ENCODE peak calls at places on chromosomes 6 and 20, in nine cellular contexts. V is adrenal gland, B is endothelial cell of umbilical vein, K is tibial nerve, S is epithelial cell of esophagus, U is HepG2, Y is PC-9, C is astrocyte of the cerebellum, O is GM12865. F is an unnamed sample.

GRCh38 chr20:33093074-33093473 is 13.6 kb downstream of the BPIFB4 start:
- DNase-seq in C (no peak), O (no peak), U (no peak), S (no peak), K (no peak), V (no peak), Y (no peak), B (no peak), F (no peak)

GRCh38 chr6:129957941-129958898 is 60.2 kb upstream of the L3MBTL3 start:
- DNase-seq in O (no peak), S (no peak), U (no peak), Y (no peak), C (no peak), K (no peak), B (no peak), V (no peak), F (no peak)

GRCh38 chr6:17098538-17098937 is 3.3 kb upstream of the STMND1 start:
- DNase-seq in O (no peak), U (no peak), S (peak), C (no peak), B (no peak), K (no peak), Y (peak), V (no peak), F (peak)

GRCh38 chr6:158353851-158354508 is 41.7 kb downstream of the TULP4 start:
- DNase-seq in O (no peak), C (no peak), S (peak), B (peak), U (no peak), Y (no peak), V (no peak), K (no peak), F (peak)

GRCh38 chr6:14149053-14149746 is 31.6 kb downstream of the CD83 start:
- DNase-seq in V (no peak), S (no peak), U (no peak), Y (no peak), B (no peak), O (no peak), K (no peak), C (no peak), F (no peak)

GRCh38 chr20:32231847-32232246 is 24.2 kb downstream of the POFUT1 start:
- DNase-seq in V (no peak), U (no peak), B (peak), S (no peak), K (no peak), Y (no peak), O (peak), C (no peak), F (no peak)

GRCh38 chr6:43817192-43817591 is 47.2 kb downstream of the VEGFA start:
- DNase-seq in Y (no peak), U (peak), S (peak), K (no peak), B (no peak), V (peak), O (peak), C (no peak), F (peak)

GRCh38 chr20:48574383-48574782 is 253.4 kb downstream of the PREX1 start:
- DNase-seq in S (no peak), K (no peak), O (peak), Y (peak), V (no peak), U (no peak), B (no peak), C (no peak), F (peak)

GRCh38 chr6:51614725-51615124 is 472.7 kb downstream of the PKHD1 start:
- DNase-seq in O (no peak), Y (no peak), B (no peak), S (no peak), C (no peak), K (no peak), V (no peak), U (no peak), F (no peak)

GRCh38 chr6:51613558-51613957 is 473.9 kb downstream of the PKHD1 start:
- DNase-seq in S (peak), C (no peak), B (no peak), O (no peak), Y (no peak), V (no peak), K (no peak), U (no peak), F (no peak)

GRCh38 chr6:51619042-51619799 is 468.2 kb downstream of the PKHD1 start:
- DNase-seq in O (no peak), C (no peak), Y (no peak), S (peak), U (no peak), V (no peak), B (no peak), K (no peak), F (no peak)

GRCh38 chr6:51618563-51618962 is 468.9 kb downstream of the PKHD1 start:
- DNase-seq in O (peak), C (no peak), V (no peak), Y (no peak), B (no peak), U (peak), K (no peak), S (peak), F (peak)
- TF ChIP-seq CTCF in O (peak), C (peak), V (no peak), Y (peak), B (no peak), U (no peak), K (no peak), S (peak), F (peak)

GRCh38 chr20:12627485-12627884 is 381.3 kb upstream of the SPTLC3 start:
- DNase-seq in O (no peak), V (no peak), B (no peak), Y (no peak), U (no peak), K (no peak), C (no peak), S (no peak), F (no peak)
- H3K4me3 ChIP-seq in O (no peak), V (no peak), B (no peak), Y (no peak), U (no peak), K (no peak), C (no peak), S (no peak), F (no peak)

GRCh38 chr20:37615507-37616425 is 78.1 kb upstream of the CTNNBL1 start:
- DNase-seq in V (peak), K (peak), C (peak), S (peak), B (peak), O (peak), U (peak), Y (no peak), F (peak)
- TF ChIP-seq CTCF in V (no peak), K (peak), C (peak), S (peak), B (peak), O (peak), U (peak), Y (peak), F (peak)

GRCh38 chr6:131037194-131037897 is 25.7 kb downstream of the EPB41L2 start:
- DNase-seq in C (no peak), K (no peak), S (no peak), Y (no peak), V (no peak), U (no peak), B (no peak), O (no peak), F (no peak)

GRCh38 chr6:131036616-131037015 is 26.4 kb downstream of the EPB41L2 start:
- DNase-seq in C (no peak), U (no peak), V (no peak), Y (no peak), B (no peak), S (no peak), K (no peak), O (no peak), F (no peak)

GRCh38 chr6:131039345-131039680 is 23.7 kb downstream of the EPB41L2 start:
- DNase-seq in C (no peak), O (no peak), S (no peak), U (no peak), Y (no peak), B (no peak), K (no peak), V (no peak), F (no peak)

GRCh38 chr6:131036143-131036542 is 26.9 kb downstream of the EPB41L2 start:
- DNase-seq in K (no peak), Y (no peak), C (no peak), B (no peak), O (no peak), V (no peak), S (no peak), U (no peak), F (no peak)

DNA sequence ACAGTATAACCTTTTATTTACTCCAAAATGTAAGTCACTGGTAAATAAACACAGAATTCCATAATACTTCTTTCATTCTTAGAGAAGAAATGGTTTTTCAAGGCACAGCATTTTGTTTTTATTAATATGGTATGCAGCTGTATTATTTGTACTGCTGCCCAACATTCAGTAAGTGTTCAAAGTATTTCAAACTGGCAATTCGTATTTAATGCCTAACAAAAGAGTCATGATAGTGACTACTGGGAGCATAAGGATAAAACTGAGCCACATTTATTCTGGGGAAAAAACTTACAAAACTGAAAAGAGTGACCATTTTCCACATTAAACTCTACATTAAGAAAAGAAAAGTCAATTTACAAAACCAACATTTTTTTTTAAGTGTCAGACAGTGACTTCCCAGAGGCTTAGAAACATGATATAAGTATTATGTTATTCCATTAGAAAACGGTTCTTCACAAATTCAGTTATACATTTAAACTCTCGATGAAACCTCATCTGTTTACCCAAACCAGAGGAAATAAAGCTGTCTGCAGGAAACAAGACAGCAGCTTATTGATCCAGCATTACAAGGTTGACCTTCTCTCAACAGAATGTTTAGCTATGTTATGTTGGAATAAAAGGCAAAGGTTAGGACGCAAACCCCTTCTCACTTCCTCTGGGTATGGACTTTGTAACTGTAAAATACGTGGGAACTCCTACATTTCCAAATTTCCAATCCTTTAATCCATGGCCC is 24.3 kb downstream of the EPB41L2 start:
- DNase-seq in O (no peak), U (peak), V (no peak), Y (no peak), B (peak), C (no peak), S (no peak), K (no peak), F (peak)
- H3K4me3 ChIP-seq in O (no peak), U (peak), V (no peak), Y (no peak), B (no peak), C (no peak), S (no peak), K (no peak), F (no peak)

GRCh38 chr6:37021356-37022129 is 16.1 kb downstream of the FGD2 start:
- DNase-seq in C (no peak), O (peak), V (no peak), Y (peak), U (peak), B (peak), S (peak), K (no peak), F (peak)
- TF ChIP-seq CTCF in C (peak), O (peak), V (peak), Y (peak), U (peak), B (peak), S (peak), K (peak), F (peak)

DNA sequence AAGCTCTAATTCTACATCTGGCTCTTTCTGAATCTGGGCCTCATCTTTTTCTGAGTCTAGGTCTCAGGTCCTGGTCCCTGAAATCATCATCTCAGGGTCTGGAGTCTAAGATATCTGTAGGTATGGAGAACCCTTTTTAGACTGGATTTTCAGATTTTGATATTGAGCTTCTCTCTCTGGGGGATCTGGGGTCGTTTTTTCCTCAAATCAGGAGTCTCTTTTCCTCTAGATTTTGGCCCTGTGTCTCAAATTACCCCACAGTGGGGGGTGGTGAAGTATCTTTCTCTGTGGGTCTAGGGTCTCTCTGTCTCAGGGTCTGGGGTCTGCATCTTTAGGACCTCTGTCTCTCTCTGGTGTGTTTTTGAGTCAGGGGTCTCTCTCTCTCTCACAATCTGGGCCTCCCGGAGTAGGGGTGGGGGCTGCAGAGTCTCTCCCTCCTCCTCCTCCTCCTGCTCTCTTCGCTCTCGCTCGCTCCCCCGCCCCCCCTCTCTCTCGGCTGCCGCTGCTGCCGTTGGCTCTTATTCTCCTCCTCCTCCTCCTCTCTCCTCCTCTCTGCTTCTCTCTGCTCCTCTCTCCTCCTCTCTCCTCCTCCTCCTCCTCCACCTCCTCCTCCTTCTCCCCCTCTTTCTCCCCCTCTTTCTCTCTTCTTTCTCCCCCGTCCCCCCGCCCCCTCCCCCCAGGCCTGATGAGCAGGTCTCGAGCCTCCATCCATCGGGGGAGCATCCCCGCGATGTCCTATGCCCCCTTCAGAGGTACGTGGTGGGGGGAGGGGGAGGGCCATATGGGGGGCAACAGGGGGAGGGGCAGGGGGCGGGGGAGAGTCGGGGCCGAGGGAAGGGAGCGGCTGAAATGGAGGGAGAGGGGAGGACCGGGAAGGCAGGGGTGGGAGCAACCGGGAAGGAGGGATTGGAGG is at the start of gene SYNGAP1:
- DNase-seq in O (no peak), C (no peak), S (no peak), K (peak), B (no peak), Y (no peak), U (no peak), V (peak), F (peak)
- H3K4me3 ChIP-seq in O (no peak), C (peak), S (peak), K (peak), B (no peak), Y (peak), U (peak), V (no peak), F (peak)

DNA sequence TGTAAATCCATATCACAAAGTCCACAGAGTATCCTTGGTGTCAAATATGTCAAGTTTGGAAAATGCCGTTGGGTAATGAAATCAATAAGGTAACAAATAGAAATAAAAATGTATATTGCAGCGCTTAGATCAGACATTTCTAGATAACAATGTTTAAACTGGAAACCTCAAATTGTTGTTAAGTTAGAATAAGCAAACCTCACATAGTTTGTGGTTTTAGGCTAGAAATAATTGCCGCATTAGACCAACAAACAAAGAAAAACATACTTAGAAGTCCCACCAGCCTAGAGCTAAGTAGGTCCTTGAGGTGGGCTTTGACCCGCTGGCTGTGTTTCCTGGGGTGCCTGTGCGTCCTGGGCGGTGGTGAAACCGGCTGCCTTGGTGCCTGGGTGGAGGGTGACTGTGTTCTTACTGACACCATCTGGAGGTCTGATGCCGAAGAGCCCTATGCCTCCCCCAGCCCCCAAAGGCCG is 71.4 kb downstream of the DACT2 start:
- DNase-seq in S (no peak), C (no peak), Y (no peak), O (no peak), V (no peak), K (no peak), B (no peak), U (peak), F (no peak)
- TF ChIP-seq CTCF in S (no peak), C (no peak), Y (no peak), O (no peak), V (no peak), K (no peak), B (no peak), U (peak), F (no peak)